ENCODE peak calls at places on chromosomes 7 and 10, in ten cellular contexts. T, U, F, O, W, Z, P, H, G and X are unnamed samples.

GRCh38 chr10:52526251-52526823 is 212.3 kb downstream of the DKK1 start:
- DNase-seq in T (no peak), U (no peak), F (no peak), O (no peak), W (no peak), Z (peak; percentile 10), P (no peak), H (no peak), G (no peak), X (no peak)

GRCh38 chr7:51019231-51019844 is 236.6 kb upstream of the GRB10 start:
- DNase-seq in T (peak; percentile 44), U (no peak), F (no peak), O (no peak), W (no peak), Z (peak; percentile 66), P (no peak), H (peak; percentile 59), G (no peak), X (peak; percentile 97)

GRCh38 chr7:25928549-25929330 is 223.3 kb upstream of the NFE2L3 start:
- DNase-seq in T (no peak), U (no peak), F (no peak), O (no peak), W (no peak), Z (no peak), P (no peak), H (no peak), G (no peak), X (no peak)

GRCh38 chr7:103065666-103066065 is 8.9 kb downstream of the FBXL13 start:
- DNase-seq in T (no peak), U (no peak), F (no peak), O (peak; percentile 62), W (peak; percentile 51), Z (peak; percentile 40), P (no peak), H (no peak), G (no peak), X (no peak)

GRCh38 chr10:24929056-24929544 is 23.3 kb downstream of the PRTFDC1 start:
- DNase-seq in T (no peak), U (no peak), F (no peak), O (no peak), W (no peak), Z (no peak), P (no peak), H (no peak), G (no peak), X (peak; percentile 97)

GRCh38 chr10:18423058-18423637 is 228.2 kb downstream of the NSUN6 start:
- DNase-seq in T (no peak), U (no peak), F (no peak), O (no peak), W (no peak), Z (no peak), P (no peak), H (no peak), G (no peak), X (no peak)

GRCh38 chr10:87700031-87700796 is 40.5 kb downstream of the PAPSS2 start:
- DNase-seq in T (no peak), U (peak; percentile 12), F (no peak), O (no peak), W (no peak), Z (peak; percentile 49), P (no peak), H (peak; percentile 51), G (no peak), X (peak; percentile 20)

GRCh38 chr10:52525761-52526160 is 211.7 kb downstream of the DKK1 start:
- DNase-seq in T (no peak), U (peak; percentile 66), F (no peak), O (no peak), W (no peak), Z (peak; percentile 72), P (no peak), H (no peak), G (no peak), X (no peak)

GRCh38 chr10:7438196-7438986 is 27.6 kb upstream of the SFMBT2 start:
- DNase-seq in T (no peak), U (no peak), F (no peak), O (no peak), W (no peak), Z (no peak), P (no peak), H (no peak), G (no peak), X (no peak)

GRCh38 chr10:88858493-88858892 is 6.8 kb upstream of the ANKRD22 start:
- DNase-seq in T (no peak), U (peak; percentile 31), F (no peak), O (no peak), W (no peak), Z (peak; percentile 93), P (no peak), H (peak; percentile 70), G (no peak), X (no peak)

GRCh38 chr7:151008511-151009323 is 15.6 kb downstream of the ATG9B start:
- DNase-seq in T (no peak), U (no peak), F (peak; percentile 91), O (peak; percentile 95), W (peak; percentile 77), Z (peak; percentile 42), P (peak; percentile 77), H (peak; percentile 50), G (no peak), X (no peak)

GRCh38 chr7:30308392-30308791 is 24.0 kb downstream of the ZNRF2 start:
- DNase-seq in T (no peak), U (no peak), F (no peak), O (no peak), W (no peak), Z (peak; percentile 46), P (no peak), H (no peak), G (no peak), X (no peak)

GRCh38 chr7:77537595-77538185 is 595 bp downstream of the PTPN12 start:
- DNase-seq in T (no peak), U (no peak), F (peak; percentile 68), O (peak; percentile 47), W (peak; percentile 64), Z (peak; percentile 54), P (peak; percentile 35), H (peak; percentile 54), G (no peak), X (no peak)

GRCh38 chr10:133221331-133221730 is 8.7 kb upstream of the UTF1 start:
- DNase-seq in T (no peak), U (no peak), F (no peak), O (no peak), W (no peak), Z (no peak), P (no peak), H (no peak), G (no peak), X (no peak)

GRCh38 chr10:133224861-133225366 is 5.1 kb upstream of the UTF1 start:
- DNase-seq in T (no peak), U (no peak), F (peak; percentile 81), O (no peak), W (no peak), Z (no peak), P (no peak), H (no peak), G (no peak), X (no peak)

GRCh38 chr10:133226251-133226808 is 3.7 kb upstream of the UTF1 start:
- DNase-seq in T (no peak), U (no peak), F (no peak), O (no peak), W (no peak), Z (peak; percentile 32), P (no peak), H (peak; percentile 54), G (no peak), X (no peak)

GRCh38 chr10:133225707-133226191 is 4.3 kb upstream of the UTF1 start:
- DNase-seq in T (no peak), U (no peak), F (no peak), O (no peak), W (no peak), Z (no peak), P (no peak), H (no peak), G (no peak), X (no peak)

DNA sequence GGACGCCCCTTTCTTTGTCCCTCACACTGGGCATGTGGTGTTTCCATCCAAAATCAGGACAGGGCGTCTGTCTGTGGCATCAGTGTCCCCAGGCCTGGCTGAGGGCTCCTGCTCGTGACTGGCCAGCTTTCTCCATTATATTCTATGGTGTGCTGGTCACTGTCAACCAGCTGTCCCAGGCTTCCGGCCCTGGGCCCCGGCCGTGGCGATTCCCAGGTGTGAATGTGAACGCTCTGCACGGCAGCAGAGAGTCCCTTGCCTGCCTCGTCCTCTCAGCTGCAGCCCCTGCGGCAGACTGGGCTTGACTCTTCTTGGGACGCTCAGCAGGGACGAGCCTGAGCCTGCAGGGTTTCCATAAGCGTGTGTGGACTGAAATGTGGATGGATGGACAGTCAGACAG is 5.9 kb upstream of the UTF1 start:
- DNase-seq in T (no peak), U (no peak), F (no peak), O (no peak), W (no peak), Z (no peak), P (no peak), H (no peak), G (no peak), X (no peak)
- TF ChIP-seq CTCF in T (no peak), U (no peak), F (no peak), O (no peak), W (no peak), Z (no peak), P (no peak), H (no peak), G (no peak), X (no peak)

GRCh38 chr7:154584352-154585252 is 418.3 kb downstream of the PAXIP1 start:
- DNase-seq in T (no peak), U (no peak), F (no peak), O (no peak), W (no peak), Z (no peak), P (no peak), H (peak; percentile 16), G (no peak), X (no peak)
- TF ChIP-seq CTCF in T (no peak), U (no peak), F (no peak), O (no peak), W (peak; percentile 48), Z (no peak), P (no peak), H (no peak), G (no peak), X (peak; percentile 28)

DNA sequence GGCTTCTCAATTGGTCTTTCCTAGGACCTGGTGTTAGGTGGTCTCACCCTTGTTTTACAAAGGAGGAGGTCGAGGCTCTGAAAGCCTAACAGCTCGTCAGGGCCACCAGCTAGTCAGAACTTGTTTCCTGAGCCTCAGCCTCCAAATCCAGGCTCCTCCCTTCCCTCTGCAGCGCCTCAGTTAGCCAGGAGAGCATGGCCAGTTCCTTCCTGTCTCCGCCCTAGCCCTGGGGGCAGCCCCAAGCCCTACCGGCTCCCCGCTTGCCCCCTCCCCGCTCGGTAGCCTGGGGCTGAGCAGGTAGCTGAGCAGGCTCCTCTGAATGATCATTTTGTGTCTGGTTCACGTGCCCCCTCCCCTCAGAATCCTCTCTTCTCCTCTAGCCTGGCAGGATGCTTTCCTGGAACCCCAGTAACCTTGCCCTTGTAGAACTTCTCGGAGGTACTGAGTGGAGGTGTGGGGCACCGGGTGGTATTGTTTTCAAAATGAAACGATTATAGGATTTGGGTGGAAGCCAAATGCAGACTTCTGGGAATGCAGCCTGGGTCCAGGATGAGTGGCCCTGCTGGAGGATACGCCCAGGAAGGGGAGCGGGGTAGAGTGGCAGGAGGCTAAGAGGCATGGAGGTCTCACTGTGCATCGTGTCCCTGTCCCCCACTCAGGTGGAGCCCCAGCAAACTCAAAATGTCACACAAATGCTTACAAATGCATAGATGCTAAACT is 109.3 kb upstream of the PPIF start:
- DNase-seq in T (no peak), U (no peak), F (no peak), O (no peak), W (no peak), Z (peak; percentile 71), P (no peak), H (peak; percentile 64), G (no peak), X (no peak)
- TF ChIP-seq CTCF in T (no peak), U (no peak), F (no peak), O (no peak), W (no peak), Z (no peak), P (no peak), H (no peak), G (no peak), X (no peak)

GRCh38 chr10:8874972-8875371 is 820.5 kb downstream of the GATA3 start:
- DNase-seq in T (no peak), U (no peak), F (no peak), O (no peak), W (no peak), Z (peak; percentile 83), P (no peak), H (peak; percentile 12), G (no peak), X (no peak)
- TF ChIP-seq CTCF in T (no peak), U (no peak), F (no peak), O (no peak), W (no peak), Z (no peak), P (no peak), H (no peak), G (no peak), X (no peak)